ENCODE peak calls at places on chromosome 20, in four cellular contexts. G is tibial artery; E is CD4-positive, CD25-positive, alpha-beta regulatory T cell; T is psoas muscle. V is an unnamed sample.

GRCh38 chr20:51372176-51372803 is 170.2 kb downstream of the NFATC2 start:
- DNase-seq in G (peak; percentile 57), E (peak; percentile 18), T (peak; percentile 79), V (peak; percentile 54)

GRCh38 chr20:25020901-25021301 is 28.4 kb upstream of the APMAP start:
- DNase-seq in G (peak; percentile 7), E (no peak), T (peak; percentile 79), V (no peak)

GRCh38 chr20:36121981-36122930 is 32.3 kb upstream of the EPB41L1 start:
- DNase-seq in G (no peak), E (no peak), T (no peak), V (no peak)

GRCh38 chr20:19660808-19661378 is 97.2 kb upstream of the RIN2 start:
- DNase-seq in G (no peak), E (no peak), T (no peak), V (no peak)

GRCh38 chr20:33803921-33804337 is 7.2 kb upstream of the CHMP4B start:
- DNase-seq in G (no peak), E (no peak), T (no peak), V (no peak)

GRCh38 chr20:25277051-25277801 is 29.3 kb downstream of the PYGB start:
- DNase-seq in G (peak; percentile 19), E (no peak), T (peak; percentile 39), V (no peak)

GRCh38 chr20:47432251-47433210 is 69.2 kb upstream of the NCOA3 start:
- DNase-seq in G (no peak), E (no peak), T (no peak), V (no peak)

GRCh38 chr20:1998715-1999114 is 4.9 kb upstream of the PDYN start:
- DNase-seq in G (no peak), E (no peak), T (no peak), V (no peak)

GRCh38 chr20:44011251-44011940 is 96.7 kb downstream of the TOX2 start:
- DNase-seq in G (no peak), E (no peak), T (no peak), V (no peak)

GRCh38 chr20:59392741-59393140 is 92.3 kb downstream of the EDN3 start:
- DNase-seq in G (no peak), E (no peak), T (no peak), V (no peak)

GRCh38 chr20:380763-381580 is 412 bp downstream of the TRIB3 start:
- DNase-seq in G (peak; percentile 41), E (peak; percentile 33), T (peak; percentile 63), V (peak; percentile 88)

GRCh38 chr20:41248371-41249024 is 69.0 kb downstream of the ZHX3 start:
- DNase-seq in G (peak; percentile 54), E (no peak), T (no peak), V (no peak)

GRCh38 chr20:48178607-48179006 is 393.3 kb upstream of the SULF2 start:
- DNase-seq in G (no peak), E (no peak), T (no peak), V (peak; percentile 52)

GRCh38 chr20:61120595-61121515 is 131.2 kb upstream of the CDH4 start:
- DNase-seq in G (peak; percentile 36), E (no peak), T (no peak), V (no peak)

GRCh38 chr20:32969356-32970114 is 34.7 kb downstream of the SUN5 start:
- DNase-seq in G (no peak), E (no peak), T (no peak), V (no peak)

GRCh38 chr20:13302647-13303425 is 81.8 kb downstream of the ISM1 start:
- DNase-seq in G (no peak), E (no peak), T (no peak), V (peak; percentile 64)

GRCh38 chr20:50651676-50652075 is 39.7 kb downstream of the RIPOR3 start:
- DNase-seq in G (no peak), E (no peak), T (no peak), V (no peak)

GRCh38 chr20:47315339-47315662 is 41.2 kb downstream of the ZMYND8 start:
- DNase-seq in G (peak; percentile 52), E (no peak), T (no peak), V (no peak)

GRCh38 chr20:45963059-45964011 is 8.7 kb downstream of the ZNF335 start:
- DNase-seq in G (peak; percentile 18), E (no peak), T (peak; percentile 48), V (no peak)

GRCh38 chr20:18679020-18679419 is 91.2 kb downstream of the DTD1 start:
- DNase-seq in G (no peak), E (no peak), T (no peak), V (peak; percentile 60)

GRCh38 chr20:63829943-63830820 is 882 bp downstream of the ZBTB46 start:
- DNase-seq in G (no peak), E (no peak), T (no peak), V (peak; percentile 28)

GRCh38 chr20:35743693-35744491 is 1.8 kb upstream of the RBM39 start:
- DNase-seq in G (no peak), E (no peak), T (no peak), V (no peak)

GRCh38 chr20:35511814-35512420 is 17.5 kb downstream of the C20orf173 start:
- DNase-seq in G (no peak), E (no peak), T (peak; percentile 14), V (peak; percentile 47)

GRCh38 chr20:58256842-58257241 is 28.4 kb upstream of the ANKRD60 start:
- DNase-seq in G (no peak), E (no peak), T (no peak), V (no peak)

GRCh38 chr20:44702776-44703175 is 12.4 kb upstream of the CCN5 start:
- DNase-seq in G (peak; percentile 96), E (no peak), T (peak; percentile 94), V (no peak)

GRCh38 chr20:63979549-63980316 is at the start of gene SAMD10:
- DNase-seq in G (no peak), E (peak; percentile 57), T (peak; percentile 69), V (peak; percentile 58)

GRCh38 chr20:47610247-47610944 is 108.7 kb downstream of the NCOA3 start:
- DNase-seq in G (peak; percentile 74), E (peak; percentile 36), T (no peak), V (no peak)

GRCh38 chr20:52340036-52340634 is 148.6 kb upstream of the ZFP64 start:
- DNase-seq in G (no peak), E (no peak), T (no peak), V (no peak)

GRCh38 chr20:20520776-20521175 is 152.9 kb downstream of the INSM1 start:
- DNase-seq in G (no peak), E (no peak), T (no peak), V (no peak)

GRCh38 chr20:60725311-60725906 is 526.7 kb upstream of the CDH4 start:
- DNase-seq in G (no peak), E (no peak), T (no peak), V (no peak)

GRCh38 chr20:12482661-12483060 is 526.1 kb upstream of the SPTLC3 start:
- DNase-seq in G (no peak), E (no peak), T (no peak), V (no peak)

GRCh38 chr20:4108495-4109306 is 93.3 kb upstream of the RNF24 start:
- DNase-seq in G (peak; percentile 54), E (peak; percentile 23), T (peak; percentile 68), V (peak; percentile 79)
- H3K4me3 ChIP-seq in G (no peak overlapping the region), E (no peak overlapping the region), T (no peak overlapping the region), V (no peak overlapping the region)

GRCh38 chr20:62356948-62357667 is 10.0 kb downstream of the LAMA5 start:
- DNase-seq in G (peak; percentile 63), E (no peak), T (peak; percentile 86), V (no peak)
- H3K4me1 ChIP-seq in G (peaks cover 98% of the 10 kb centered on the region), E (no peaks in the 10 kb centered on the region), T (peaks cover 66% of the 10 kb centered on the region), V (no peaks in the 10 kb centered on the region)

DNA sequence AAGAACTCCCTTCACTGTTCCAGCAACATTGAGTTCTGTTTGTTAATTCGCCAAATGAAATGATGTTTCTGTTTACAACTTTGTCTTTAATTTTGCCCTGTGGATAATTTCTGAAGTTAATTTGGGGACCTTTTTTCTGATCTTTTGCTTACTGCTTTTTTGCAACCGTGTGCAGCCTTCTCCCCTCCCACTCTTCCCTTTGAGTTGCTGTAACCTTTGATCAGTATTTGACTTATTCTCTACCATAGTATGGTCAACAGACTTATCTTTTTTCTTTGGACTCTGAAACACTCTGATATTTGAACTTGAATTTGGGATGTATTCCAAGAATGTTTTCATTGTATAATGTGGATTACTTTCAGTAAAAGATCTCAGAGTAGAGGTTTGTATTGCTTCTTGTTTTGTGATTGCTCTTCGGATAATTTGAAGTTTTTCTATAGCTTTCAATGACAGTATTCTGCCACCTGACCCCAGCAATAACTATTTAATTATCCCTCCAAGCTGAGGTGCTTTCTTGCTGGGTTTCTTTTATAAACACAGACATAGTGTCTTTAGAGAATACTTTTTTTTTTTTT is 46.2 kb downstream of the LRRN4 start:
- DNase-seq in G (no peak), E (no peak), T (no peak), V (no peak)
- H3K4me3 ChIP-seq in G (peak overlapping the region; percentile 81), E (peak overlapping the region; percentile 90), T (peak overlapping the region; percentile 96), V (peak overlapping the region; percentile 51)

DNA sequence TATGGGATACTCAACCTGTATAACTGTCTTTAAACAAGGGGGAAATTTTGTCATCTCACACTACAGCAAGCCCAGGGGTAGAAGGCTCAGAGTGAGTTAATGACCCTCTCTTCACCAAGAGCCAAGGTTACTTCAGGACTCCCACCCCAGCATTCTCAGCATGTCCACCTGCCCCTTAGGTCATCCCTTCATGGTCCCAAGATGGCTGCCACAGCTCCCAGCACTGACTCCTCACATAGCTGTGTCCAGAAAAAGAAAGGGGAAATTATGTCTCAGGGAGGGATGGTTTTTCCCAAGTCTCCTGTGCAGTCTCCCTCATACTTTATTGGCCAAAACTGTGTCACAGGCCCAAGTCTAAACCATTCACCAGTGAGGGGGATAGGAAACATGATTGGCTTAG is 36.9 kb downstream of the HM13 start:
- DNase-seq in G (no peak), E (no peak), T (no peak), V (no peak)
- H3K4me1 ChIP-seq in G (peaks cover 14% of the 10 kb centered on the region), E (peaks cover 6% of the 10 kb centered on the region), T (peaks cover 5% of the 10 kb centered on the region), V (no peaks in the 10 kb centered on the region)

V was measured in HAP-1.